ENCODE peak calls at places on chromosomes 11 and 22, in eight cellular contexts. E is activated effector memory CD4-positive, alpha-beta T cell treated with Interleukin-2 at 50 U/mL for 16 hours; F is effector memory CD4-positive, alpha-beta T cell; R is T-helper 2 cell; H is SJSA1; S is psoas muscle; D is NCI-H345; K is CD4-positive, alpha-beta T cell. M is an unnamed sample.

GRCh38 chr11:65539401-65540289 is 14.8 kb downstream of the SCYL1 start:
- DNase-seq in E (no peak), F (no peak), R (no peak), H (no peak), S (no peak), D (no peak), K (no peak), M (no peak)

GRCh38 chr11:100095809-100096208 is 591.3 kb upstream of the ARHGAP42 start:
- DNase-seq in E (no peak), F (no peak), R (no peak), H (no peak), S (no peak), D (no peak), K (no peak), M (no peak)

GRCh38 chr11:50037282-50037681 is 4.6 kb downstream of the OR4C45 start:
- DNase-seq in E (no peak), F (no peak), R (no peak), H (no peak), S (no peak), D (no peak), K (no peak), M (no peak)

GRCh38 chr22:35752172-35752832 is 34.6 kb downstream of the APOL5 start:
- DNase-seq in E (no peak), F (no peak), R (no peak), H (no peak), S (no peak), D (no peak), K (no peak), M (no peak)

GRCh38 chr11:32391965-32392553 is 43.3 kb downstream of the WT1 start:
- DNase-seq in E (no peak), F (no peak), R (no peak), H (no peak), S (no peak), D (no peak), K (no peak), M (no peak)

GRCh38 chr22:36347094-36347493 is 40.7 kb downstream of the MYH9 start:
- DNase-seq in E (no peak), F (no peak), R (no peak), H (no peak), S (no peak), D (no peak), K (no peak), M (no peak)

GRCh38 chr11:106875013-106875412 is 143.3 kb downstream of the GUCY1A2 start:
- DNase-seq in E (no peak), F (no peak), R (no peak), H (no peak), S (no peak), D (no peak), K (no peak), M (no peak)

GRCh38 chr11:124204008-124204407 is 20.9 kb downstream of the OR10D3 start:
- DNase-seq in E (no peak), F (no peak), R (no peak), H (no peak), S (no peak), D (no peak), K (no peak), M (no peak)

GRCh38 chr22:17436382-17436951 is 67.2 kb downstream of the CECR2 start:
- DNase-seq in E (no peak), F (no peak), R (no peak), H (no peak), S (no peak), D (no peak), K (no peak), M (no peak)

GRCh38 chr22:19783531-19784395 is 23.2 kb downstream of the TBX1 start:
- DNase-seq in E (no peak), F (no peak), R (no peak), H (no peak), S (peak; percentile 17), D (peak; percentile 72), K (no peak), M (no peak)

GRCh38 chr11:126397016-126397415 is 41.5 kb downstream of the ST3GAL4 start:
- DNase-seq in E (no peak), F (no peak), R (no peak), H (no peak), S (no peak), D (no peak), K (no peak), M (no peak)

GRCh38 chr11:12552677-12553076 is 121.5 kb upstream of the TEAD1 start:
- DNase-seq in E (no peak), F (no peak), R (no peak), H (no peak), S (no peak), D (no peak), K (no peak), M (no peak)

GRCh38 chr11:115784796-115785521 is 280.7 kb upstream of the CADM1 start:
- DNase-seq in E (no peak), F (no peak), R (no peak), H (no peak), S (no peak), D (peak; percentile 74), K (no peak), M (no peak)

GRCh38 chr11:73085189-73085875 is 56.8 kb downstream of the FCHSD2 start:
- DNase-seq in E (no peak), F (no peak), R (no peak), H (no peak), S (no peak), D (no peak), K (no peak), M (no peak)

GRCh38 chr11:35982061-35982460 is 38.2 kb downstream of the LDLRAD3 start:
- DNase-seq in E (no peak), F (no peak), R (no peak), H (no peak), S (no peak), D (no peak), K (no peak), M (no peak)

GRCh38 chr11:10926801-10927200 is 68.9 kb upstream of the ZBED5 start:
- DNase-seq in E (no peak), F (no peak), R (no peak), H (peak; percentile 62), S (no peak), D (no peak), K (no peak), M (no peak)

GRCh38 chr11:117809236-117810055 is 12.4 kb upstream of the DSCAML1 start:
- DNase-seq in E (peak; percentile 38), F (no peak), R (no peak), H (peak; percentile 28), S (peak; percentile 82), D (peak; percentile 71), K (peak; percentile 35), M (no peak)

GRCh38 chr11:14583252-14584105 is 60.1 kb upstream of the PDE3B start:
- DNase-seq in E (no peak), F (no peak), R (no peak), H (no peak), S (no peak), D (no peak), K (no peak), M (no peak)

M was measured in CD8-positive, alpha-beta memory T cell.